ENCODE peak calls at places on chromosomes 6 and 20, in five cellular contexts. A is CD4-positive, alpha-beta T cell; S is endothelial cell; O is Calu3; B is SK-N-SH. X is an unnamed sample.

GRCh38 chr6:166068768-166069167 is 98.9 kb downstream of the TBXT start:
- DNase-seq in A (no peak), S (no peak), O (no peak), B (no peak), X (no peak)

GRCh38 chr6:24273471-24273870 is 84.4 kb downstream of the DCDC2 start:
- DNase-seq in A (no peak), S (no peak), O (no peak), B (no peak), X (no peak)

GRCh38 chr6:7895125-7895423 is 15.5 kb downstream of the TXNDC5 start:
- DNase-seq in A (no peak), S (no peak), O (no peak), B (no peak), X (no peak)

GRCh38 chr20:16020971-16021370 is 552.3 kb downstream of the KIF16B start:
- DNase-seq in A (no peak), S (no peak), O (peak), B (no peak), X (no peak)

GRCh38 chr20:61516398-61517208 is 264.5 kb downstream of the CDH4 start:
- DNase-seq in A (no peak), S (no peak), O (no peak), B (no peak), X (no peak)

GRCh38 chr6:101543796-101544195 is 150.3 kb downstream of the GRIK2 start:
- DNase-seq in A (no peak), S (no peak), O (no peak), B (no peak), X (no peak)

GRCh38 chr20:16761305-16761829 is 13.2 kb downstream of the OTOR start:
- DNase-seq in A (peak), S (peak), O (peak), B (peak), X (peak)

GRCh38 chr6:33206864-33207568 is 1.3 kb upstream of the RING1 start:
- DNase-seq in A (no peak), S (peak), O (no peak), B (peak), X (no peak)

GRCh38 chr6:94270040-94270689 is 850.8 kb upstream of the EPHA7 start:
- DNase-seq in A (no peak), S (no peak), O (no peak), B (no peak), X (no peak)

GRCh38 chr20:16580127-16580526 is 6.9 kb upstream of the KIF16B start:
- DNase-seq in A (no peak), S (no peak), O (no peak), B (peak), X (peak)

GRCh38 chr20:1687053-1687452 is 29.5 kb upstream of the SIRPG start:
- DNase-seq in A (no peak), S (no peak), O (no peak), B (no peak), X (no peak)

GRCh38 chr6:27502508-27503435 is 29.9 kb upstream of the ZNF184 start:
- DNase-seq in A (peak), S (peak), O (peak), B (no peak), X (peak)

GRCh38 chr20:57451759-57452661 is 60.8 kb downstream of the RBM38 start:
- DNase-seq in A (no peak), S (no peak), O (no peak), B (no peak), X (no peak)

GRCh38 chr6:12608016-12608860 is 108.3 kb upstream of the PHACTR1 start:
- DNase-seq in A (no peak), S (no peak), O (no peak), B (no peak), X (no peak)

GRCh38 chr6:107704377-107705013 is 119.6 kb downstream of the SCML4 start:
- DNase-seq in A (no peak), S (peak), O (peak), B (peak), X (no peak)

GRCh38 chr6:75874224-75874623 is 125.2 kb downstream of the MYO6 start:
- DNase-seq in A (no peak), S (no peak), O (no peak), B (no peak), X (no peak)

DNA sequence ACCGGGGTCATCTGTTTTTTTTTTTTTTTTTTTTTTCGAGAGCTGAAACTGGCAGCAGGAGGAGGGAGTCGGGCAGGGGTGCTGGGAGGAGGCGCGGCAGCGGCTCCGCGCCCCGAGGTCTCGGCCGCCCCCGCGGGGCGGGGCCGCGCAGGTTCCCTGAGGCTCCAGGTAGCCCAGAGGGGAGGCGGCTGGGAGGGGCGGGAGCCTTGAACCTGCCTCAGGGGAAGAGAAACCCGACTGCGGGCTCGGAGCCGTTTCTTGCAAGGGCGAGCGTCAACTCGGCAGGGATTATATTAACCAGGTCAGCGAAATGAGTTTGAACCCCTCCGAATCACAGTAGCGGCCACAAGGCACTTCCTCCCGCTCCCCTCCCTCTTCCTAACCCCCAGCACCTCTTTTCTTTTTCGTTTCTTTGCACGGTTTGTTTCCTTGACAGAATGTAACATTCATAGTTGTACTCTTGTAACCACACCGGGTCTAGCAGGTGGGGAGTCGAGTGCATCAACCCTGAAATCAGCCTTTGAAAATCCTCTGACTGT is 2.0 kb downstream of the MYB start:
- DNase-seq in A (no peak), S (peak), O (peak), B (no peak), X (peak)
- TF ChIP-seq CTCF in A (no peak), S (no peak), O (no peak), B (no peak), X (no peak)

GRCh38 chr20:52806918-52807317 is 165.2 kb upstream of the TSHZ2 start:
- DNase-seq in A (no peak), S (no peak), O (no peak), B (no peak), X (no peak)

GRCh38 chr20:52814371-52814770 is 157.8 kb upstream of the TSHZ2 start:
- DNase-seq in A (no peak), S (no peak), O (no peak), B (no peak), X (no peak)

GRCh38 chr20:52809003-52809402 is 163.2 kb upstream of the TSHZ2 start:
- DNase-seq in A (no peak), S (no peak), O (no peak), B (no peak), X (no peak)

GRCh38 chr20:52812231-52812847 is 159.8 kb upstream of the TSHZ2 start:
- DNase-seq in A (no peak), S (no peak), O (no peak), B (no peak), X (no peak)
- TF ChIP-seq CTCF in A (no peak), S (no peak), O (no peak), B (peak), X (peak)

GRCh38 chr6:55512904-55513303 is 66.1 kb downstream of the HMGCLL1 start:
- DNase-seq in A (no peak), S (no peak), O (no peak), B (no peak), X (no peak)
- TF ChIP-seq CTCF in A (no peak), S (no peak), O (no peak), B (no peak), X (no peak)

DNA sequence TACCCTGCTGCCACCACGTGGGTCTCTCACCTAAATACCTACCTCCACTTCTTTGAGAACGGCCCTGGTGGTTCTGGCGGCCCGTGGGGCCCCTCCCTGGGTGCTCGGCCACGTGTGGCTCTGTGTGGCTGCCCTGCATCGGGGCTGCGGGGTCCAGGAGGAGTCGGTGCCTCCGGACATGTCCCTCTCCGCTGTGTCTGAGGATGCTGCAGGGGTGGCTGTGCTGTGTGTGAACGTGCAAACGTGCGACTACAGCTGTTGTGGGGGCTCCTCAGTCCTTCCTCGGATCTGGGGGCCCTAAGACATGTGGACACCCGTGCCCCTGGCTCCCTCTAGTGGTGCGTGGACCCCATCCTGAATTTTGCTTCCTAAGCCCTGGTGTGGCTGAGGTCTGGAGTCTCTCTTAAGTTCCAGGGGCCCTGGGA is 691.8 kb downstream of the QKI start:
- DNase-seq in A (no peak), S (peak), O (peak), B (peak), X (peak)
- TF ChIP-seq CTCF in A (no peak), S (peak), O (no peak), B (no peak), X (peak)